ENCODE peak calls at places on chromosomes 13 and 19, in ten cellular contexts. X, W, G, S, Y, E, U, B, M and P are unnamed samples.

GRCh38 chr19:29309637-29310036 is 96.7 kb upstream of the UQCRFS1 start:
- DNase-seq in W (no peak), M (no peak), X (no peak), S (no peak), E (no peak), B (no peak), G (no peak), U (no peak), Y (no peak), P (no peak)

GRCh38 chr19:1400281-1401137 is 833 bp downstream of the GAMT start:
- DNase-seq in U (no peak), B (peak; percentile 10), G (no peak), M (peak; percentile 72), S (peak; percentile 42), X (no peak), E (no peak), Y (peak; percentile 55), W (peak; percentile 18), P (no peak)

GRCh38 chr19:996051-996838 is 4.0 kb upstream of the GRIN3B start:
- DNase-seq in U (peak; percentile 69), X (no peak), B (no peak), M (no peak), E (peak; percentile 56), W (peak; percentile 31), G (peak; percentile 84), S (peak; percentile 61), Y (no peak), P (no peak)

GRCh38 chr13:113732961-113733950 is 25.8 kb upstream of the TMEM255B start:
- DNase-seq in W (no peak), B (no peak), S (no peak), Y (no peak), U (no peak), E (no peak), M (no peak), X (no peak), G (no peak), P (no peak)

GRCh38 chr13:51942189-51942588 is 69.1 kb downstream of the ATP7B start:
- DNase-seq in Y (peak; percentile 14), G (peak; percentile 69), B (peak; percentile 88), M (no peak), X (no peak), U (no peak), W (peak; percentile 25), E (no peak), S (no peak), P (no peak)

GRCh38 chr13:20566424-20566916 is 487 bp upstream of the IFT88 start:
- DNase-seq in W (peak; percentile 42), Y (peak; percentile 70), X (no peak), S (peak; percentile 81), E (peak; percentile 81), U (no peak), G (no peak), M (no peak), B (peak; percentile 94), P (no peak)

GRCh38 chr13:42354246-42355117 is 82.5 kb downstream of the AKAP11 start:
- DNase-seq in M (no peak), E (peak; percentile 91), G (peak; percentile 81), S (peak; percentile 39), X (no peak), U (no peak), Y (peak; percentile 45), B (peak; percentile 31), W (no peak), P (no peak)

GRCh38 chr13:85236431-85236830 is 562.8 kb downstream of the SLITRK6 start:
- DNase-seq in E (peak; percentile 56), U (no peak), G (no peak), B (peak; percentile 30), S (peak; percentile 78), Y (peak; percentile 10), M (no peak), W (no peak), X (no peak), P (no peak)

GRCh38 chr13:110811751-110812110 is 98.2 kb downstream of the ING1 start:
- DNase-seq in S (no peak), E (no peak), W (no peak), X (no peak), Y (no peak), B (no peak), G (no peak), M (no peak), U (no peak), P (no peak)